ENCODE peak calls at places on chromosomes 1 and 21, in six cellular contexts. F is HepG2, Y is SK-N-SH, K is K562, L is HCT116, M is H1. J is an unnamed sample.

GRCh38 chr1:218524986-218525385 is 179.8 kb downstream of the TGFB2 start:
- DNase-seq in L (no peak), Y (no peak), M (no peak), K (no peak), F (no peak), J (no peak)

GRCh38 chr1:205585835-205586785 is 45.7 kb downstream of the ELK4 start:
- DNase-seq in Y (no peak), F (no peak), K (no peak), M (no peak), L (no peak), J (no peak)

GRCh38 chr1:156826596-156826995 is 9.9 kb upstream of the SH2D2A start:
- DNase-seq in Y (no peak), M (no peak), L (no peak), K (no peak), F (no peak), J (no peak)

GRCh38 chr1:37731312-37732019 is 33.5 kb downstream of the EPHA10 start:
- DNase-seq in M (no peak), Y (no peak), K (no peak), F (no peak), L (no peak), J (no peak)

GRCh38 chr1:162222019-162222418 is 152.5 kb downstream of the NOS1AP start:
- DNase-seq in K (no peak), L (no peak), F (no peak), Y (no peak), M (no peak), J (no peak)

GRCh38 chr1:89890085-89890754 is 69.4 kb downstream of the LRRC8D start:
- DNase-seq in F (no peak), K (peak), M (no peak), L (peak), Y (no peak), J (peak)

GRCh38 chr21:25273945-25274344 is 333.3 kb downstream of the MRPL39 start:
- DNase-seq in K (no peak), M (no peak), F (no peak), L (no peak), Y (no peak), J (no peak)

GRCh38 chr1:183472488-183473285 is at the start of gene SMG7:
- DNase-seq in L (no peak), Y (no peak), M (no peak), F (no peak), K (peak), J (peak)

GRCh38 chr1:110615548-110616130 is 9.5 kb upstream of the KCNA2 start:
- DNase-seq in M (peak), K (peak), Y (peak), L (peak), F (peak), J (peak)

GRCh38 chr1:146007048-146007784 is 10.8 kb upstream of the TXNIP start:
- DNase-seq in Y (peak), K (peak), F (peak), L (peak), M (peak), J (no peak)

GRCh38 chr1:58062635-58063034 is 483.9 kb downstream of the OMA1 start:
- DNase-seq in K (no peak), F (no peak), Y (no peak), M (no peak), L (no peak), J (no peak)

GRCh38 chr1:64995316-64995715 is 29.0 kb upstream of the JAK1 start:
- DNase-seq in L (no peak), M (no peak), K (no peak), F (no peak), Y (no peak), J (no peak)

GRCh38 chr1:47478090-47478489 is 40.2 kb downstream of the FOXD2 start:
- DNase-seq in M (no peak), Y (no peak), K (no peak), F (peak), L (no peak), J (peak)

GRCh38 chr1:20469406-20470076 is 16.5 kb downstream of the CAMK2N1 start:
- DNase-seq in L (no peak), Y (no peak), F (peak), M (no peak), K (no peak), J (peak)

GRCh38 chr1:85449356-85449755 is 15.6 kb downstream of the DDAH1 start:
- DNase-seq in M (no peak), Y (no peak), F (no peak), L (no peak), K (no peak), J (no peak)

GRCh38 chr21:14841511-14842472 is 223.0 kb downstream of the NRIP1 start:
- DNase-seq in M (no peak), L (no peak), K (no peak), Y (no peak), F (no peak), J (no peak)

GRCh38 chr21:37224861-37225260 is 42.3 kb downstream of the VPS26C start:
- DNase-seq in M (peak), K (no peak), L (no peak), Y (no peak), F (no peak), J (no peak)

GRCh38 chr1:169821500-169821899 is 26.8 kb upstream of the METTL18 start:
- DNase-seq in Y (no peak), L (no peak), K (no peak), M (no peak), F (no peak), J (no peak)

GRCh38 chr1:223010552-223011229 is 132.4 kb downstream of the TLR5 start:
- DNase-seq in L (no peak), F (peak), M (no peak), K (no peak), Y (no peak), J (no peak)

GRCh38 chr1:186535388-186536133 is 74.6 kb upstream of the PDC start:
- DNase-seq in L (no peak), K (no peak), F (no peak), Y (no peak), M (no peak), J (no peak)

GRCh38 chr1:160567858-160568682 is 11.2 kb downstream of the CD84 start:
- DNase-seq in L (no peak), K (peak), F (no peak), M (no peak), Y (no peak), J (no peak)

GRCh38 chr1:53368314-53369033 is 40.6 kb upstream of the LRP8 start:
- DNase-seq in K (no peak), F (no peak), L (no peak), M (peak), Y (peak), J (no peak)

GRCh38 chr1:43232071-43232470 is 37.7 kb upstream of the TMEM125 start:
- DNase-seq in Y (no peak), K (no peak), F (no peak), L (no peak), M (no peak), J (no peak)

GRCh38 chr1:116390195-116390594 is 17.2 kb downstream of the ATP1A1 start:
- DNase-seq in M (no peak), Y (no peak), F (no peak), L (no peak), K (no peak), J (no peak)

GRCh38 chr1:33339413-33339812 is 18.5 kb upstream of the A3GALT2 start:
- DNase-seq in K (no peak), M (no peak), F (no peak), Y (no peak), L (no peak), J (peak)

GRCh38 chr21:36806103-36806502 is 107.2 kb downstream of the SIM2 start:
- DNase-seq in Y (no peak), M (no peak), F (no peak), L (no peak), K (no peak), J (no peak)

GRCh38 chr21:43820466-43820865 is 31.1 kb downstream of the RRP1 start:
- DNase-seq in K (no peak), F (no peak), L (no peak), M (no peak), Y (no peak), J (no peak)

GRCh38 chr1:64516803-64517568 is 47.1 kb downstream of the CACHD1 start:
- DNase-seq in L (no peak), M (no peak), Y (no peak), K (no peak), F (no peak), J (no peak)

GRCh38 chr1:109782514-109782913 is 18.8 kb upstream of the EPS8L3 start:
- DNase-seq in L (no peak), M (no peak), K (no peak), F (no peak), Y (no peak), J (no peak)

DNA sequence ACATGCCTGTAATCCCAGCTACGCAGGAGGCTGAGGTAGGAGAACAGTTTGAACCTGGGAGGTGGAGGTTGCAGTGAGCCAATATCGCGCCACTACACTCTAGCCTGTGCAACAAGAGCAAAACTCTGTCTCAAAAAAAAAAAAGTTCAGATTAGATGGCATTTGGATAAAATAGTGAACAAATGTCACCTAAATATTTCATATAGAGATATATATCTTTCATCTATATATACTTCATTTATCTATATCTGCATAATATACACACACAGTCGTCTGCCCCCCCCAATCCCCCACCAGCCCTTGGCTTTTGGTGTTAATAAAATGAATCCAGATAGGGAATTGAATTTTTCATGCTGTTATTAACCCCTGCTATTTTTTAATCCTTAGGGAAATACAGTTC is 5.0 kb downstream of the PPP1R15B start:
- DNase-seq in M (peak), F (no peak), L (no peak), K (no peak), Y (no peak), J (no peak)
- TF ChIP-seq JUND in M (no peak), F (no peak), L (no peak), K (no peak), Y (no peak), J (no peak)

GRCh38 chr1:108590947-108591346 is 31.0 kb downstream of the EEIG2 start:
- DNase-seq in Y (no peak), K (no peak), L (no peak), M (no peak), F (no peak), J (no peak)
- TF ChIP-seq JUND in Y (peak), K (no peak), L (no peak), M (no peak), F (no peak), J (no peak)

GRCh38 chr21:46091118-46091517 is 6.8 kb upstream of the COL6A2 start:
- DNase-seq in K (no peak), M (no peak), Y (no peak), L (no peak), F (no peak), J (no peak)

GRCh38 chr21:46091631-46092025 is 6.3 kb upstream of the COL6A2 start:
- DNase-seq in F (no peak), K (no peak), Y (no peak), L (no peak), M (no peak), J (no peak)

GRCh38 chr21:46093668-46094400 is 4.1 kb upstream of the COL6A2 start:
- DNase-seq in Y (no peak), F (no peak), L (no peak), M (peak), K (no peak), J (no peak)

GRCh38 chr21:46092811-46093667 is 4.9 kb upstream of the COL6A2 start:
- DNase-seq in Y (no peak), L (no peak), K (peak), F (no peak), M (no peak), J (no peak)

DNA sequence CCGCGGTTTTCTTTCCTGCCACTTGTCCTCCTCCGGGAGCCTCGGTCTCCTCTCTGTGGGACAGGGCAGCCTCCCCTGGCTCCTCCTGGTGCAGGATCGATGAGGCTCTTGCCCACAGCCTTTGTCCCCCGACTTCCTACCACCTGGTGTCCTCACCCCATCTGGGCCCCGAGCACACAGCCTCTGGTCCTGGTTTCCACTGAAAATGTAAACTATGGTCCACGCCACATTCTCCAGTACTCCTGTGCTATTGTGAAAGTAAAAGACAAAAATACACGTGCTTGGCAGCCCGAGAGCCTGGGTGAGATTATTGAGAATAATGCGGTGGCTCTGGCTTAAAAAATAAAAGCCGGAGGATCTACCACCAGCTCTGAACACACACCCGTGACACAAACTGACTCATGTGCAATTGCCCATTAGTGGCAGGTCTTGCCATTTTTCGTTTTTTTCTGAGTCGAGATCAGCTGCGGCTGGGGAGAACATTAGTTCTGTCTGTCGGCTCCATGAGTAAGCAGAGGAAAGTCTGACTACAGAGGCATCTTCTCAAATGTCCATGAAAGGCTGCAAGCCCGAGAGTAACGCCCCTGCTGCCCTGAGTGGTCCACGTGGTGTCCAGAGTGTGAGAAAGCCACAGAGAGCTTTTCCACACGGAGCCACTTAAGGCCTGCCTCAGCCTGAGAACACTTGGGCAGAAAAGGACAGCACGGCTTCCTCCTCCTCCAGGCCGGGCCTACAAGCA is 5.7 kb upstream of the COL6A2 start:
- DNase-seq in M (no peak), Y (no peak), F (no peak), K (no peak), L (no peak), J (no peak)
- TF ChIP-seq JUND in M (no peak), Y (no peak), F (no peak), K (no peak), L (no peak), J (no peak)

GRCh38 chr1:82273816-82274215 is 473.1 kb downstream of the ADGRL2 start:
- DNase-seq in M (no peak), Y (no peak), K (no peak), L (no peak), F (no peak), J (no peak)
- TF ChIP-seq JUND in M (no peak), Y (no peak), K (no peak), L (no peak), F (no peak), J (no peak)